ENCODE peak calls at places on chromosome 10, in six cellular contexts. One of them, this sample, is unnamed.

GRCh38 chr10:91197044-91197651 is 23.3 kb upstream of the PCGF5 start:
- DNase-seq in gastrocnemius medialis: peak
- DNase-seq in NB4: no peak
- DNase-seq in tibial nerve: no peak
- DNase-seq in heart left ventricle: peak
- DNase-seq in endothelial cell of umbilical vein: no peak
- DNase-seq in this sample: no peak

GRCh38 chr10:132266594-132267161 is 41.1 kb downstream of the STK32C start:
- DNase-seq in gastrocnemius medialis: no peak
- DNase-seq in NB4: no peak
- DNase-seq in tibial nerve: no peak
- DNase-seq in heart left ventricle: no peak
- DNase-seq in endothelial cell of umbilical vein: no peak
- DNase-seq in this sample: no peak

GRCh38 chr10:59245751-59246150 is 69.3 kb downstream of the PHYHIPL start:
- DNase-seq in gastrocnemius medialis: no peak
- DNase-seq in NB4: peak
- DNase-seq in tibial nerve: no peak
- DNase-seq in heart left ventricle: no peak
- DNase-seq in endothelial cell of umbilical vein: no peak
- DNase-seq in this sample: no peak

GRCh38 chr10:123007558-123008378 is 827 bp downstream of the IKZF5 start:
- DNase-seq in gastrocnemius medialis: peak
- DNase-seq in NB4: peak
- DNase-seq in tibial nerve: no peak
- DNase-seq in heart left ventricle: no peak
- DNase-seq in endothelial cell of umbilical vein: peak
- DNase-seq in this sample: peak

GRCh38 chr10:50503661-50504320 is 120.0 kb downstream of the SGMS1 start:
- DNase-seq in gastrocnemius medialis: no peak
- DNase-seq in NB4: no peak
- DNase-seq in tibial nerve: no peak
- DNase-seq in heart left ventricle: no peak
- DNase-seq in endothelial cell of umbilical vein: no peak
- DNase-seq in this sample: no peak

GRCh38 chr10:91694170-91694794 is 61.4 kb upstream of the PPP1R3C start:
- DNase-seq in gastrocnemius medialis: no peak
- DNase-seq in NB4: peak
- DNase-seq in tibial nerve: no peak
- DNase-seq in heart left ventricle: no peak
- DNase-seq in endothelial cell of umbilical vein: peak
- DNase-seq in this sample: no peak

GRCh38 chr10:5507649-5508131 is 8.3 kb upstream of the CALML5 start:
- DNase-seq in gastrocnemius medialis: no peak
- DNase-seq in NB4: no peak
- DNase-seq in tibial nerve: no peak
- DNase-seq in heart left ventricle: no peak
- DNase-seq in endothelial cell of umbilical vein: no peak
- DNase-seq in this sample: no peak

GRCh38 chr10:86310291-86310690 is 56.3 kb downstream of the GRID1 start:
- DNase-seq in gastrocnemius medialis: no peak
- DNase-seq in NB4: no peak
- DNase-seq in tibial nerve: no peak
- DNase-seq in heart left ventricle: no peak
- DNase-seq in endothelial cell of umbilical vein: no peak
- DNase-seq in this sample: no peak

GRCh38 chr10:93458821-93459257 is 23.3 kb downstream of the MYOF start:
- DNase-seq in gastrocnemius medialis: peak
- DNase-seq in NB4: peak
- DNase-seq in tibial nerve: peak
- DNase-seq in heart left ventricle: peak
- DNase-seq in endothelial cell of umbilical vein: peak
- DNase-seq in this sample: peak

GRCh38 chr10:86723009-86723408 is 33.4 kb upstream of the BMPR1A start:
- DNase-seq in gastrocnemius medialis: no peak
- DNase-seq in NB4: no peak
- DNase-seq in tibial nerve: no peak
- DNase-seq in heart left ventricle: no peak
- DNase-seq in endothelial cell of umbilical vein: no peak
- DNase-seq in this sample: no peak

GRCh38 chr10:78761241-78761825 is 307.4 kb upstream of the ZMIZ1 start:
- DNase-seq in gastrocnemius medialis: no peak
- DNase-seq in NB4: no peak
- DNase-seq in tibial nerve: no peak
- DNase-seq in heart left ventricle: peak
- DNase-seq in endothelial cell of umbilical vein: no peak
- DNase-seq in this sample: no peak

GRCh38 chr10:88168171-88169036 is 305.0 kb downstream of the PTEN start:
- DNase-seq in gastrocnemius medialis: no peak
- DNase-seq in NB4: no peak
- DNase-seq in tibial nerve: no peak
- DNase-seq in heart left ventricle: no peak
- DNase-seq in endothelial cell of umbilical vein: no peak
- DNase-seq in this sample: no peak

GRCh38 chr10:117248700-117249465 is 8.0 kb downstream of the SLC18A2 start:
- DNase-seq in gastrocnemius medialis: no peak
- DNase-seq in NB4: no peak
- DNase-seq in tibial nerve: no peak
- DNase-seq in heart left ventricle: no peak
- DNase-seq in endothelial cell of umbilical vein: no peak
- DNase-seq in this sample: no peak

GRCh38 chr10:51430506-51430905 is 268.9 kb downstream of the CSTF2T start:
- DNase-seq in gastrocnemius medialis: no peak
- DNase-seq in NB4: no peak
- DNase-seq in tibial nerve: no peak
- DNase-seq in heart left ventricle: no peak
- DNase-seq in endothelial cell of umbilical vein: no peak
- DNase-seq in this sample: no peak

GRCh38 chr10:114821915-114822770 is 563 bp downstream of the FHIP2A start:
- DNase-seq in gastrocnemius medialis: peak
- DNase-seq in NB4: peak
- DNase-seq in tibial nerve: no peak
- DNase-seq in heart left ventricle: peak
- DNase-seq in endothelial cell of umbilical vein: peak
- DNase-seq in this sample: peak

GRCh38 chr10:63456437-63457210 is 9.2 kb downstream of the JMJD1C start:
- DNase-seq in gastrocnemius medialis: no peak
- DNase-seq in NB4: no peak
- DNase-seq in tibial nerve: no peak
- DNase-seq in heart left ventricle: no peak
- DNase-seq in endothelial cell of umbilical vein: no peak
- DNase-seq in this sample: no peak

GRCh38 chr10:6766061-6766460 is 186.0 kb upstream of the PRKCQ start:
- DNase-seq in gastrocnemius medialis: peak
- DNase-seq in NB4: peak
- DNase-seq in tibial nerve: no peak
- DNase-seq in heart left ventricle: no peak
- DNase-seq in endothelial cell of umbilical vein: no peak
- DNase-seq in this sample: peak

GRCh38 chr10:84424731-84425165 is 96.4 kb downstream of the CCSER2 start:
- DNase-seq in gastrocnemius medialis: peak
- DNase-seq in NB4: peak
- DNase-seq in tibial nerve: peak
- DNase-seq in heart left ventricle: peak
- DNase-seq in endothelial cell of umbilical vein: peak
- DNase-seq in this sample: peak

GRCh38 chr10:69988094-69988493 is 64.6 kb upstream of the MACROH2A2 start:
- DNase-seq in gastrocnemius medialis: no peak
- DNase-seq in NB4: no peak
- DNase-seq in tibial nerve: no peak
- DNase-seq in heart left ventricle: no peak
- DNase-seq in endothelial cell of umbilical vein: no peak
- DNase-seq in this sample: no peak

GRCh38 chr10:24901686-24902399 is 50.6 kb downstream of the PRTFDC1 start:
- DNase-seq in gastrocnemius medialis: peak
- DNase-seq in NB4: no peak
- DNase-seq in tibial nerve: no peak
- DNase-seq in heart left ventricle: peak
- DNase-seq in endothelial cell of umbilical vein: peak
- DNase-seq in this sample: no peak

GRCh38 chr10:102120987-102121738 is 995 bp upstream of the LDB1 start:
- DNase-seq in gastrocnemius medialis: peak
- DNase-seq in NB4: no peak
- DNase-seq in tibial nerve: peak
- DNase-seq in heart left ventricle: peak
- DNase-seq in endothelial cell of umbilical vein: no peak
- DNase-seq in this sample: peak

GRCh38 chr10:85787393-85787792 is 579.2 kb downstream of the GRID1 start:
- DNase-seq in gastrocnemius medialis: no peak
- DNase-seq in NB4: no peak
- DNase-seq in tibial nerve: no peak
- DNase-seq in heart left ventricle: no peak
- DNase-seq in endothelial cell of umbilical vein: no peak
- DNase-seq in this sample: peak

GRCh38 chr10:128708182-128708581 is 582.0 kb upstream of the MKI67 start:
- DNase-seq in gastrocnemius medialis: no peak
- DNase-seq in NB4: peak
- DNase-seq in tibial nerve: no peak
- DNase-seq in heart left ventricle: no peak
- DNase-seq in endothelial cell of umbilical vein: no peak
- DNase-seq in this sample: peak

GRCh38 chr10:46523119-46523880 is 33.2 kb downstream of the GPRIN2 start:
- DNase-seq in gastrocnemius medialis: peak
- DNase-seq in NB4: no peak
- DNase-seq in tibial nerve: peak
- DNase-seq in heart left ventricle: peak
- DNase-seq in endothelial cell of umbilical vein: no peak
- DNase-seq in this sample: no peak
- TF ChIP-seq POLR2A in gastrocnemius medialis: no peak
- TF ChIP-seq POLR2A in NB4: no peak
- TF ChIP-seq POLR2A in tibial nerve: no peak
- TF ChIP-seq POLR2A in heart left ventricle: no peak
- TF ChIP-seq POLR2A in endothelial cell of umbilical vein: no peak
- TF ChIP-seq POLR2A in this sample: no peak

GRCh38 chr10:34762603-34763299 is 52.3 kb downstream of the PARD3 start:
- DNase-seq in gastrocnemius medialis: no peak
- DNase-seq in NB4: no peak
- DNase-seq in tibial nerve: no peak
- DNase-seq in heart left ventricle: no peak
- DNase-seq in endothelial cell of umbilical vein: no peak
- DNase-seq in this sample: no peak
- TF ChIP-seq CTCF in gastrocnemius medialis: no peak
- TF ChIP-seq CTCF in NB4: no peak
- TF ChIP-seq CTCF in tibial nerve: no peak
- TF ChIP-seq CTCF in heart left ventricle: no peak
- TF ChIP-seq CTCF in endothelial cell of umbilical vein: no peak
- TF ChIP-seq CTCF in this sample: no peak

DNA sequence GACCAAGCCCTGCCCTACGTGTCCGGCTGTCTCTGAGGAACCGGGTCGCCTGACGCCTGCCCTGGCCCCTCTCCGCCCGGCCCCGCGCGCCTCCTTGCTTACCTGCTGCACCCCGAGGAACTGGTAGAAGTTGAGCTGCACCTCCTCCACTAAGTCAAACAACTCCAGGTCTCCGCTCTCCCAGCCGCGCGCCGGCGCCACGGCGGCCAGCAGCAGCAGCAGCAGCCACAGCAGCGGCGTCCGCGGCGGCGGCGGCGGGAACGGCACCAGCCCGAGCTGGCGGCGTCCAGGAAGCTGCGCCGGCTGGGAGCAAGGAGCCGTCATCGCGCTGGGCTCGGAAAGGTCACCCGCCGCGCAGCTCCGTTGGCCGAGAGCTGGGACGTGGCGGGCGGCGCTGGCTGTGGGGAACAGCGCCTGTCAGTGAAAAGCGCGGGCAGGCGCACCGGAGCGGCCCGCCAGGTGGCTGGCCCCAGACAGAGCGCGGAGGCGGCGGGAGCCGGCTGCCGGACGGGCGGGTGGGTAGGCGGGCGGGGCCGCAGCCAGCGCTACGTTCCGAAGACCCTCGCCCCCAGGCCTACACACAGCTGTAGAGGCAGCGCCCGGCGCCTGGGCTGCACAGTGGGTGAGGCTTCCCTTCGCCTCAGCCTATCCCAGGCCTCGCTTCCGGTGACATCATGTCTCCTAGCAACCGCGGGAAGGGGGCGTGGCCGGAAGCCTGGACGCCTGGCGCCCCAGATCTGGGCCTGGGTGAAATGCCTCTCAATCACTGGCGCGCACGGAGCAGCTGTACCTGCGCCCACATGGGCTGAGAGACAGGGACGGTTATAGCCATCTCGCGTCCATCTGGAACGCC is at the start of gene DNAJC1:
- DNase-seq in gastrocnemius medialis: peak
- DNase-seq in NB4: peak
- DNase-seq in tibial nerve: peak
- DNase-seq in heart left ventricle: peak
- DNase-seq in endothelial cell of umbilical vein: peak
- DNase-seq in this sample: peak
- TF ChIP-seq POLR2A in gastrocnemius medialis: peak
- TF ChIP-seq POLR2A in NB4: peak
- TF ChIP-seq POLR2A in tibial nerve: peak
- TF ChIP-seq POLR2A in heart left ventricle: no peak
- TF ChIP-seq POLR2A in endothelial cell of umbilical vein: peak
- TF ChIP-seq POLR2A in this sample: no peak

GRCh38 chr10:75428434-75429158 is 2.8 kb upstream of the LRMDA start:
- DNase-seq in gastrocnemius medialis: no peak
- DNase-seq in NB4: peak
- DNase-seq in tibial nerve: no peak
- DNase-seq in heart left ventricle: no peak
- DNase-seq in endothelial cell of umbilical vein: peak
- DNase-seq in this sample: peak

GRCh38 chr10:75429159-75429827 is 2.1 kb upstream of the LRMDA start:
- DNase-seq in gastrocnemius medialis: no peak
- DNase-seq in NB4: peak
- DNase-seq in tibial nerve: no peak
- DNase-seq in heart left ventricle: no peak
- DNase-seq in endothelial cell of umbilical vein: no peak
- DNase-seq in this sample: peak

GRCh38 chr10:75431180-75432111 is at the start of gene LRMDA:
- DNase-seq in gastrocnemius medialis: no peak
- DNase-seq in NB4: peak
- DNase-seq in tibial nerve: peak
- DNase-seq in heart left ventricle: peak
- DNase-seq in endothelial cell of umbilical vein: no peak
- DNase-seq in this sample: no peak

GRCh38 chr10:75432176-75432575 is 752 bp downstream of the LRMDA start:
- DNase-seq in gastrocnemius medialis: no peak
- DNase-seq in NB4: peak
- DNase-seq in tibial nerve: no peak
- DNase-seq in heart left ventricle: no peak
- DNase-seq in endothelial cell of umbilical vein: no peak
- DNase-seq in this sample: no peak

DNA sequence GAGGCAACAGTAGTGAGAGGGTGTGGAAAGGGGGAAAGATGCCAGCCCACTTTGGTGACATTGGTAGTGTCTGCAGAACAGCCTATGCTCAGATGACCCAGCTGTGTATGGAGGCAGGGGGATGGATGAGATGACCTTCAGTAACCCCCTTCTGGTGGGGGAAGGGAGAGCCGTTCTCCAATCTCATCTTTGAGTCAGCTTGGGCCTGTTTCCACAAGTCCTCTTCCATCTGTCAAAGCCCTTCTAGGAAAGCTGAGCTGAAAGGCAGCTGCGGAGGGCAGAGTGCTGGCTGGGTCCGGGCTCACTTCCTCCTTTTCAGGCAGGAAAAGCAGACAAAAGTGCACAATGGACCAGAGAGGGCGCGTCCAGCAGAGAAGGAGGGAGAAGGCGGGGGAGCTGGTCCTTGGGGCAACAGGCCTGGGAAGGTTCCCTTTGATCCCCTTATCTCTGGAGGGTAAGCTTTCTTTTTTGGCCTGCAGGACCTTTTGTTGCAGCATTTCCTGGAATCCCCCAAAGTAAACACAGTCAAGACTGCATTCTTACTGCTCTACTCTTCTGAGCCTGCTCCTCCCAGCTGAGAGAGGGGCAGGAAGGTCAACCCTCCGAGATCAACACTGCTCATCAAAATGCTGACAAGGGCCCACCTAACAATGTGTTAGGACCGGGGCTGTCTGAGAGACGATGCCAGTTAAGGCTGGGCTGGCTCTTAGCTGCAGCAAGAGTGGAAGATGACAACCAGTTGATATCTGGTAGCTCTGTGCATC is 1.2 kb upstream of the LRMDA start:
- DNase-seq in gastrocnemius medialis: no peak
- DNase-seq in NB4: peak
- DNase-seq in tibial nerve: no peak
- DNase-seq in heart left ventricle: peak
- DNase-seq in endothelial cell of umbilical vein: peak
- DNase-seq in this sample: peak
- TF ChIP-seq CTCF in gastrocnemius medialis: no peak
- TF ChIP-seq CTCF in NB4: no peak
- TF ChIP-seq CTCF in tibial nerve: no peak
- TF ChIP-seq CTCF in heart left ventricle: no peak
- TF ChIP-seq CTCF in endothelial cell of umbilical vein: no peak
- TF ChIP-seq CTCF in this sample: no peak

This sample was measured in lower leg skin.